ENCODE peak calls at places on chromosome 7, in nine cellular contexts. K is cardiac muscle cell, I is fibroblast of pulmonary artery, S is astrocyte of the cerebellum, F is left lung, Y is heart left ventricle, D is choroid plexus epithelial cell, A is HL-60, L is adrenal gland. Q is an unnamed sample.

GRCh38 chr7:140060788-140061606 is 1.8 kb downstream of the PARP12 start:
- DNase-seq in D (peak; percentile 77), Y (peak; percentile 72), K (no peak), L (no peak), A (no peak), I (peak; percentile 87), S (no peak), F (peak; percentile 58), Q (no peak)

GRCh38 chr7:41907444-41907843 is 204.6 kb upstream of the INHBA start:
- DNase-seq in F (no peak), Y (no peak), L (no peak), D (no peak), K (no peak), A (no peak), I (no peak), S (no peak), Q (no peak)

GRCh38 chr7:46244752-46245151 is 323.7 kb upstream of the IGFBP3 start:
- DNase-seq in F (no peak), K (no peak), I (peak; percentile 45), L (no peak), D (peak; percentile 81), Y (no peak), A (no peak), S (no peak), Q (peak; percentile 63)

GRCh38 chr7:51647931-51648351 is 331.3 kb upstream of the COBL start:
- DNase-seq in L (peak; percentile 42), F (no peak), K (no peak), S (peak; percentile 88), I (peak; percentile 10), Y (no peak), A (no peak), D (peak; percentile 7), Q (no peak)

GRCh38 chr7:44685723-44686122 is 62.9 kb upstream of the ZMIZ2 start:
- DNase-seq in A (no peak), Y (no peak), L (no peak), I (no peak), S (no peak), F (no peak), D (no peak), K (no peak), Q (no peak)

GRCh38 chr7:33547880-33548279 is 357.5 kb upstream of the BMPER start:
- DNase-seq in L (no peak), Y (no peak), A (no peak), F (no peak), S (no peak), K (no peak), D (no peak), I (no peak), Q (peak; percentile 31)

GRCh38 chr7:73461782-73462285 is 28.3 kb downstream of the FZD9 start:
- DNase-seq in Y (no peak), D (no peak), I (no peak), S (no peak), K (no peak), L (no peak), A (no peak), F (no peak), Q (no peak)

GRCh38 chr7:113629244-113629643 is 289.6 kb downstream of the PPP1R3A start:
- DNase-seq in S (no peak), I (peak; percentile 7), A (no peak), D (peak; percentile 7), K (no peak), L (no peak), Y (no peak), F (no peak), Q (no peak)

GRCh38 chr7:84337386-84337785 is 142.8 kb upstream of the SEMA3A start:
- DNase-seq in F (no peak), Y (no peak), A (no peak), I (peak; percentile 73), L (no peak), K (no peak), S (peak; percentile 70), D (peak; percentile 74), Q (no peak)

GRCh38 chr7:140581411-140581810 is 59.2 kb downstream of the DENND2A start:
- DNase-seq in D (no peak), F (no peak), S (no peak), I (no peak), A (no peak), Y (no peak), L (no peak), K (no peak), Q (no peak)

GRCh38 chr7:94360926-94361325 is 33.8 kb upstream of the COL1A2 start:
- DNase-seq in S (no peak), K (no peak), I (no peak), F (no peak), L (no peak), A (no peak), D (no peak), Y (no peak), Q (no peak)

GRCh38 chr7:107501593-107501992 is 31.7 kb downstream of the GPR22 start:
- DNase-seq in D (peak; percentile 78), Y (no peak), S (peak; percentile 4), K (peak; percentile 53), I (peak; percentile 54), F (no peak), L (no peak), A (no peak), Q (no peak)

GRCh38 chr7:124893140-124893810 is 36.4 kb downstream of the POT1 start:
- DNase-seq in I (no peak), Y (no peak), L (no peak), D (no peak), A (no peak), S (no peak), F (no peak), K (no peak), Q (no peak)

GRCh38 chr7:111301891-111302290 is 211.0 kb downstream of the LRRN3 start:
- DNase-seq in F (no peak), A (no peak), S (no peak), K (no peak), D (peak; percentile 2), Y (no peak), I (no peak), L (no peak), Q (no peak)

GRCh38 chr7:23349484-23350157 is 50.5 kb downstream of the MALSU1 start:
- DNase-seq in Y (no peak), D (peak; percentile 55), F (no peak), L (no peak), I (peak; percentile 58), K (peak; percentile 20), S (peak; percentile 62), A (no peak), Q (no peak)

GRCh38 chr7:132548489-132549078 is 27.7 kb downstream of the PLXNA4 start:
- DNase-seq in Y (no peak), S (peak; percentile 67), A (no peak), L (no peak), F (no peak), D (no peak), K (no peak), I (peak; percentile 54), Q (no peak)

GRCh38 chr7:54906963-54907362 is 111.9 kb upstream of the EGFR start:
- DNase-seq in F (no peak), I (no peak), S (no peak), Y (no peak), K (no peak), A (no peak), D (peak; percentile 12), L (no peak), Q (no peak)

GRCh38 chr7:139775829-139776266 is 1.9 kb downstream of the HIPK2 start:
- DNase-seq in I (peak; percentile 90), S (peak; percentile 81), Y (peak; percentile 71), A (peak; percentile 53), K (peak; percentile 78), F (peak; percentile 67), D (peak; percentile 93), L (peak; percentile 62), Q (peak; percentile 21)

GRCh38 chr7:150800576-150801241 is at the start of gene TMEM176A:
- DNase-seq in Y (peak; percentile 45), L (no peak), A (no peak), S (no peak), F (no peak), K (no peak), D (no peak), I (no peak), Q (no peak)
- H3K4me3 ChIP-seq in Y (peak within 1 kb of the TSS; percentile 37), L (peak within 1 kb of the TSS; percentile 10), A (no peak within 1 kb of the TSS), S (no peak within 1 kb of the TSS), F (peak within 1 kb of the TSS; percentile 53), K (peak within 1 kb of the TSS; percentile 36), D (no peak within 1 kb of the TSS), I (no peak within 1 kb of the TSS), Q (no peak within 1 kb of the TSS)

DNA sequence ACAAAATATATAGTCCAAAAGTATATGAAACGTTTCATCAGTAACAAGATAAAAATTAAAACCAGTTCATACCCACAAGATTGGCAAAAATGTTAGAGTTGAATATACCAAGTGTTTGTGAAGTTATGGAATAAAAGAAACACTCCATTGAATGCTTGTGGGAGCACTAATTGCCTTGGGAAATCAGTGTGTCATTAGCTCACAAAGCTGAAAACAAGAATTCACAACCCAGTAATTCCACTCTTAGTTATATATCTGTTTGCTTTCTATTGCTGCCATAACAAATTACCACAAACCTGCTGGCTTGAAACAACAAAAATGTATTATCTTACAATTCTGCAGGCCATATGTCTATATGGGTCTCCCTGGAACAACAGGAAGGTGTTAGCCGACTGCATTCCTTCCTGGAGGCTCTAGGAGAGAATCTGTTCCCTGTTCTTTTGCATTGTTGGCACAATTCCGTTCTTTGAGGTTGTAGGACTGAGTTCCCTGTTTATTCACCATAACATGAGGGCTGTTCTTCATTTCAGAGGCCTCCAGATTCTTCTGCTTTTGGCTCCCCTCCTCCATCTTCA is 45.7 kb downstream of the SEM1 start:
- DNase-seq in K (no peak), L (no peak), F (no peak), A (no peak), D (no peak), S (no peak), I (no peak), Y (no peak), Q (no peak)
- TF ChIP-seq CTCF in K (no peak), L (no peak), F (no peak), A (no peak), D (no peak), S (no peak), I (no peak), Y (no peak), Q (no peak)

DNA sequence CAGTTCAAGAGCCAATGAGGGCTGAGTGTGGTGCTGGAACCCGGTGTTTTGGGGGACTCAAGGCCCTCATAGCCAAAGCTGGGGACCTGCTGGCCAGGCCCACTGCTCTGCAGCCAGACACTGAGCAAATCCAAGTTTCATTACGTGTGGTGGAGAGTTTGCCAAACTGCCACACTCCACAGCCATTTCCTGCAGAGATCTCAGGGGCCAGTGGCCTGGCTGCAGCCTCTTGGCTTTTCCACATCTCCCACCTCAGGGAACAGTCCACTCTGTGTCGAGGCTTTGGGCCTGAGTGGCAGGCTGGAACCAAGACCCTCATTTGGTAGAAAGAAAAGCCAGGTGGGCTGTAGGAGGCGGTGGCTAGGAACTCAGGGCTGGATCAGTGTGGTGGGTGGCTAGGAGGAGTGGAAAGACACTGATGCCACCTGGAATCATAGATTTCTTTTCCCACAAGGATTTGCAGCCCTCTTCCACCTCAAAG is 3.2 kb downstream of the HOXA11 start:
- DNase-seq in S (no peak), K (no peak), D (no peak), F (peak; percentile 17), A (no peak), I (no peak), L (no peak), Y (no peak), Q (no peak)
- H3K4me3 ChIP-seq in S (no peak overlapping the region), K (no peak overlapping the region), D (no peak overlapping the region), F (no peak overlapping the region), A (no peak overlapping the region), I (no peak overlapping the region), L (no peak overlapping the region), Y (no peak overlapping the region), Q (no peak overlapping the region)

DNA sequence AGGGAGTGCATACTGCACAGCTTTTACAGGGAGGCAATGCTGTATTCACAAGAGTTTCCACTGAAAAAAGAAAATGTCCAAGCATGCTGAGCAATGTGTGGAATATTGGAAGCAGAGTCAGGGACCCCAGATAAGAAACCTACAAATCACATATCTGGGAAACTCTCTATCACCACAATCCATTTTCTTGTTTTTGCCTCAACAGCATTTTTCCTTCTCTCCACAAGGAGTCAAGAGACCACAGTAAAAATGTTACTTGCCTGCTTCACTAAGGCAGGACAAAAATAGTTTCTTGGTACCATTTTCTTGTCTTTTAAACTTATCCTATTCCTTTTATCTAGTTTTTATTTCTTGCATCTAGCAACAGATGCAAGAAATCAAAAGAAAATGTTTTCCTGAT is 19.5 kb upstream of the PDE1C start:
- DNase-seq in K (no peak), D (no peak), S (no peak), L (no peak), I (no peak), F (no peak), Y (no peak), A (no peak), Q (no peak)
- TF ChIP-seq CTCF in K (no peak), D (no peak), S (no peak), L (no peak), I (no peak), F (no peak), Y (no peak), A (no peak), Q (no peak)